ENCODE peak calls at places on chromosomes 2 and 18, in eight cellular contexts. F is caudate nucleus; Q is GM06990; H is activated CD8-positive, alpha-beta memory T cell treated with anti-CD3 and anti-CD28 coated beads, Interleukin-2, amount 10 ng/mL, durations not matched to agents 7 days and 5 days; M is islet precursor cell; C is SW480; G is aorta; X is amniotic epithelial cell. U is an unnamed sample.
A peak's percentile ranks its signal among the peaks of the same experiment; 100 is the strongest.

GRCh38 chr18:77376733-77377094 is 127.1 kb downstream of the GALR1 start:
- DNase-seq in F (no peak), Q (no peak), H (no peak), M (no peak), C (no peak), G (no peak), X (no peak), U (no peak)

GRCh38 chr18:58364867-58365533 is 263.9 kb downstream of the ALPK2 start:
- DNase-seq in F (no peak), Q (no peak), H (no peak), M (no peak), C (no peak), G (no peak), X (no peak), U (no peak)

GRCh38 chr2:222714361-222715256 is 43.2 kb downstream of the MOGAT1 start:
- DNase-seq in F (no peak), Q (no peak), H (no peak), M (no peak), C (no peak), G (no peak), X (no peak), U (no peak)

GRCh38 chr18:57743008-57743407 is 60.1 kb downstream of the ATP8B1 start:
- DNase-seq in F (no peak), Q (no peak), H (no peak), M (no peak), C (no peak), G (no peak), X (peak; percentile 59), U (no peak)

GRCh38 chr2:67259581-67260347 is 137.4 kb upstream of the ETAA1 start:
- DNase-seq in F (no peak), Q (no peak), H (no peak), M (no peak), C (no peak), G (peak; percentile 66), X (peak; percentile 90), U (no peak)

GRCh38 chr2:28377984-28378678 is 14.5 kb upstream of the FOSL2 start:
- DNase-seq in F (peak; percentile 4), Q (no peak), H (no peak), M (peak; percentile 48), C (peak; percentile 89), G (no peak), X (no peak), U (no peak)

GRCh38 chr2:152523091-152523490 is 188.1 kb downstream of the FMNL2 start:
- DNase-seq in F (no peak), Q (no peak), H (no peak), M (no peak), C (no peak), G (no peak), X (no peak), U (no peak)

GRCh38 chr18:40531061-40531460 is 1424.0 kb upstream of the PIK3C3 start:
- DNase-seq in F (no peak), Q (no peak), H (no peak), M (no peak), C (no peak), G (no peak), X (no peak), U (no peak)

GRCh38 chr2:232521098-232521497 is 910 bp downstream of the PRSS56 start:
- DNase-seq in F (no peak), Q (no peak), H (no peak), M (no peak), C (no peak), G (no peak), X (no peak), U (no peak)

GRCh38 chr18:28163201-28163778 is 13.6 kb downstream of the CDH2 start:
- DNase-seq in F (no peak), Q (no peak), H (no peak), M (no peak), C (no peak), G (no peak), X (peak; percentile 77), U (no peak)

GRCh38 chr2:218744615-218745014 is 34.0 kb downstream of the TTLL4 start:
- DNase-seq in F (no peak), Q (no peak), H (no peak), M (no peak), C (no peak), G (no peak), X (no peak), U (no peak)

GRCh38 chr18:4074647-4075046 is 380.5 kb downstream of the DLGAP1 start:
- DNase-seq in F (no peak), Q (no peak), H (no peak), M (no peak), C (no peak), G (no peak), X (peak; percentile 13), U (no peak)

GRCh38 chr18:57846258-57846657 is 43.1 kb upstream of the ATP8B1 start:
- DNase-seq in F (no peak), Q (no peak), H (no peak), M (peak; percentile 72), C (no peak), G (no peak), X (peak; percentile 71), U (no peak)